ENCODE peak calls at places on chromosome 21, in eight cellular contexts. One of them, this sample, is unnamed.
A peak's percentile ranks its signal among the peaks of the same experiment; 100 is the strongest.

GRCh38 chr21:39529026-39529425 is 77.3 kb downstream of the SH3BGR start:
- DNase-seq in Peyer's patch: no peak
- DNase-seq in PC-3: no peak
- DNase-seq in astrocyte of the spinal cord: no peak
- DNase-seq in colonic mucosa: no peak
- DNase-seq in vagina: no peak
- DNase-seq in cardiac fibroblast: no peak
- DNase-seq in left ventricle myocardium superior: no peak
- DNase-seq in this sample: no peak

GRCh38 chr21:16388291-16388690 is 658.5 kb downstream of the USP25 start:
- DNase-seq in Peyer's patch: no peak
- DNase-seq in vagina: no peak
- DNase-seq in cardiac fibroblast: no peak
- DNase-seq in left ventricle myocardium superior: no peak
- DNase-seq in PC-3: no peak
- DNase-seq in astrocyte of the spinal cord: no peak
- DNase-seq in colonic mucosa: no peak
- DNase-seq in this sample: no peak

GRCh38 chr21:37748351-37748750 is 167.9 kb downstream of the KCNJ6 start:
- DNase-seq in Peyer's patch: no peak
- DNase-seq in PC-3: no peak
- DNase-seq in vagina: no peak
- DNase-seq in colonic mucosa: no peak
- DNase-seq in cardiac fibroblast: no peak
- DNase-seq in left ventricle myocardium superior: no peak
- DNase-seq in astrocyte of the spinal cord: no peak
- DNase-seq in this sample: no peak

GRCh38 chr21:42841156-42841915 is 38.0 kb downstream of the WDR4 start:
- DNase-seq in vagina: peak; percentile 71
- DNase-seq in left ventricle myocardium superior: peak; percentile 18
- DNase-seq in cardiac fibroblast: no peak
- DNase-seq in Peyer's patch: no peak
- DNase-seq in astrocyte of the spinal cord: no peak
- DNase-seq in colonic mucosa: no peak
- DNase-seq in PC-3: no peak
- DNase-seq in this sample: no peak

GRCh38 chr21:38740131-38740530 is 65.6 kb upstream of the ETS2 start:
- DNase-seq in left ventricle myocardium superior: no peak
- DNase-seq in cardiac fibroblast: no peak
- DNase-seq in vagina: no peak
- DNase-seq in Peyer's patch: no peak
- DNase-seq in colonic mucosa: no peak
- DNase-seq in astrocyte of the spinal cord: peak; percentile 27
- DNase-seq in PC-3: no peak
- DNase-seq in this sample: no peak

GRCh38 chr21:41970751-41971653 is 17.2 kb upstream of the C2CD2 start:
- DNase-seq in vagina: peak; percentile 64
- DNase-seq in colonic mucosa: peak; percentile 11
- DNase-seq in cardiac fibroblast: no peak
- DNase-seq in left ventricle myocardium superior: no peak
- DNase-seq in Peyer's patch: no peak
- DNase-seq in astrocyte of the spinal cord: no peak
- DNase-seq in PC-3: no peak
- DNase-seq in this sample: no peak

GRCh38 chr21:45859762-45860357 is 121.7 kb upstream of the COL6A1 start:
- DNase-seq in Peyer's patch: no peak
- DNase-seq in colonic mucosa: no peak
- DNase-seq in PC-3: no peak
- DNase-seq in cardiac fibroblast: no peak
- DNase-seq in astrocyte of the spinal cord: no peak
- DNase-seq in vagina: peak; percentile 69
- DNase-seq in left ventricle myocardium superior: no peak
- DNase-seq in this sample: no peak

GRCh38 chr21:23045955-23046354 is 2047.7 kb downstream of the NCAM2 start:
- DNase-seq in left ventricle myocardium superior: no peak
- DNase-seq in Peyer's patch: no peak
- DNase-seq in cardiac fibroblast: no peak
- DNase-seq in colonic mucosa: no peak
- DNase-seq in vagina: no peak
- DNase-seq in PC-3: no peak
- DNase-seq in astrocyte of the spinal cord: no peak
- DNase-seq in this sample: no peak

GRCh38 chr21:42850866-42851391 is 28.4 kb downstream of the WDR4 start:
- DNase-seq in cardiac fibroblast: peak; percentile 19
- DNase-seq in left ventricle myocardium superior: no peak
- DNase-seq in vagina: no peak
- DNase-seq in Peyer's patch: no peak
- DNase-seq in astrocyte of the spinal cord: no peak
- DNase-seq in PC-3: peak; percentile 17
- DNase-seq in colonic mucosa: no peak
- DNase-seq in this sample: peak; percentile 56

GRCh38 chr21:33069994-33070811 is at the start of gene OLIG1:
- DNase-seq in cardiac fibroblast: peak; percentile 19
- DNase-seq in left ventricle myocardium superior: peak; percentile 82
- DNase-seq in astrocyte of the spinal cord: peak; percentile 18
- DNase-seq in colonic mucosa: peak; percentile 22
- DNase-seq in PC-3: peak; percentile 56
- DNase-seq in Peyer's patch: no peak
- DNase-seq in vagina: no peak
- DNase-seq in this sample: peak; percentile 57

GRCh38 chr21:33241846-33242245 is 12.1 kb downstream of the IFNAR2 start:
- DNase-seq in PC-3: no peak
- DNase-seq in cardiac fibroblast: no peak
- DNase-seq in Peyer's patch: no peak
- DNase-seq in colonic mucosa: no peak
- DNase-seq in astrocyte of the spinal cord: no peak
- DNase-seq in left ventricle myocardium superior: no peak
- DNase-seq in vagina: no peak
- DNase-seq in this sample: no peak

GRCh38 chr21:36478207-36478701 is 1.7 kb downstream of the CLDN14 start:
- DNase-seq in vagina: no peak
- DNase-seq in cardiac fibroblast: peak; percentile 61
- DNase-seq in colonic mucosa: no peak
- DNase-seq in PC-3: peak; percentile 92
- DNase-seq in left ventricle myocardium superior: no peak
- DNase-seq in Peyer's patch: no peak
- DNase-seq in astrocyte of the spinal cord: peak; percentile 80
- DNase-seq in this sample: no peak

GRCh38 chr21:33293136-33293535 is 27.0 kb downstream of the IL10RB start:
- DNase-seq in cardiac fibroblast: no peak
- DNase-seq in colonic mucosa: no peak
- DNase-seq in vagina: no peak
- DNase-seq in PC-3: no peak
- DNase-seq in astrocyte of the spinal cord: no peak
- DNase-seq in left ventricle myocardium superior: no peak
- DNase-seq in Peyer's patch: no peak
- DNase-seq in this sample: no peak

GRCh38 chr21:42388740-42389448 is 7.0 kb downstream of the TMPRSS3 start:
- DNase-seq in astrocyte of the spinal cord: no peak
- DNase-seq in vagina: no peak
- DNase-seq in left ventricle myocardium superior: no peak
- DNase-seq in Peyer's patch: no peak
- DNase-seq in PC-3: no peak
- DNase-seq in colonic mucosa: no peak
- DNase-seq in cardiac fibroblast: no peak
- DNase-seq in this sample: no peak

GRCh38 chr21:15227919-15228318 is 163.1 kb upstream of the NRIP1 start:
- DNase-seq in colonic mucosa: no peak
- DNase-seq in astrocyte of the spinal cord: no peak
- DNase-seq in vagina: no peak
- DNase-seq in left ventricle myocardium superior: no peak
- DNase-seq in PC-3: no peak
- DNase-seq in Peyer's patch: no peak
- DNase-seq in cardiac fibroblast: no peak
- DNase-seq in this sample: no peak

GRCh38 chr21:37842163-37842919 is 73.9 kb downstream of the KCNJ6 start:
- DNase-seq in colonic mucosa: no peak
- DNase-seq in vagina: no peak
- DNase-seq in astrocyte of the spinal cord: no peak
- DNase-seq in PC-3: no peak
- DNase-seq in Peyer's patch: no peak
- DNase-seq in cardiac fibroblast: no peak
- DNase-seq in left ventricle myocardium superior: no peak
- DNase-seq in this sample: no peak

GRCh38 chr21:44767834-44768831 is 33.5 kb downstream of the UBE2G2 start:
- DNase-seq in colonic mucosa: no peak
- DNase-seq in PC-3: no peak
- DNase-seq in astrocyte of the spinal cord: no peak
- DNase-seq in left ventricle myocardium superior: no peak
- DNase-seq in Peyer's patch: no peak
- DNase-seq in vagina: no peak
- DNase-seq in cardiac fibroblast: no peak
- DNase-seq in this sample: no peak

GRCh38 chr21:16159213-16159970 is 429.6 kb downstream of the USP25 start:
- DNase-seq in colonic mucosa: no peak
- DNase-seq in astrocyte of the spinal cord: peak; percentile 59
- DNase-seq in PC-3: peak; percentile 71
- DNase-seq in cardiac fibroblast: no peak
- DNase-seq in left ventricle myocardium superior: no peak
- DNase-seq in vagina: no peak
- DNase-seq in Peyer's patch: no peak
- DNase-seq in this sample: no peak

GRCh38 chr21:26140185-26140584 is 30.4 kb downstream of the APP start:
- DNase-seq in vagina: no peak
- DNase-seq in astrocyte of the spinal cord: peak; percentile 97
- DNase-seq in colonic mucosa: peak; percentile 36
- DNase-seq in PC-3: peak; percentile 98
- DNase-seq in cardiac fibroblast: peak; percentile 96
- DNase-seq in Peyer's patch: no peak
- DNase-seq in left ventricle myocardium superior: peak; percentile 59
- DNase-seq in this sample: no peak

GRCh38 chr21:38869946-38870345 is 64.2 kb downstream of the ETS2 start:
- DNase-seq in left ventricle myocardium superior: no peak
- DNase-seq in vagina: no peak
- DNase-seq in Peyer's patch: no peak
- DNase-seq in colonic mucosa: no peak
- DNase-seq in astrocyte of the spinal cord: peak; percentile 59
- DNase-seq in PC-3: no peak
- DNase-seq in cardiac fibroblast: no peak
- DNase-seq in this sample: no peak

GRCh38 chr21:34795152-34796141 is 126.7 kb downstream of the CLIC6 start:
- DNase-seq in left ventricle myocardium superior: no peak
- DNase-seq in PC-3: peak; percentile 92
- DNase-seq in vagina: peak; percentile 86
- DNase-seq in cardiac fibroblast: peak; percentile 64
- DNase-seq in Peyer's patch: no peak
- DNase-seq in astrocyte of the spinal cord: peak; percentile 68
- DNase-seq in colonic mucosa: peak; percentile 65
- DNase-seq in this sample: peak; percentile 70

GRCh38 chr21:44370027-44370735 is 16.8 kb downstream of the TRPM2 start:
- DNase-seq in left ventricle myocardium superior: no peak
- DNase-seq in cardiac fibroblast: no peak
- DNase-seq in vagina: no peak
- DNase-seq in PC-3: peak; percentile 77
- DNase-seq in Peyer's patch: no peak
- DNase-seq in colonic mucosa: no peak
- DNase-seq in astrocyte of the spinal cord: no peak
- DNase-seq in this sample: no peak

GRCh38 chr21:46597896-46598343 is 7.0 kb downstream of the S100B start:
- DNase-seq in colonic mucosa: no peak
- DNase-seq in astrocyte of the spinal cord: no peak
- DNase-seq in left ventricle myocardium superior: no peak
- DNase-seq in cardiac fibroblast: no peak
- DNase-seq in Peyer's patch: no peak
- DNase-seq in PC-3: no peak
- DNase-seq in vagina: no peak
- DNase-seq in this sample: no peak

GRCh38 chr21:36454079-36454478 is 25.8 kb downstream of the CLDN14 start:
- DNase-seq in cardiac fibroblast: no peak
- DNase-seq in colonic mucosa: no peak
- DNase-seq in PC-3: no peak
- DNase-seq in Peyer's patch: no peak
- DNase-seq in vagina: no peak
- DNase-seq in left ventricle myocardium superior: no peak
- DNase-seq in astrocyte of the spinal cord: peak; percentile 21
- DNase-seq in this sample: no peak

This sample was measured in right lobe of liver.